ENCODE peak calls at places on chromosomes 4 and X, in eight cellular contexts. One of them, this sample, is unnamed. For H3K36me3, the result is how much of the 10 kb centered on the place peaks cover.

GRCh38 chrX:13131511-13132137 is 87.2 kb upstream of the FAM9C start:
- DNase-seq in keratinocyte: no peak
- DNase-seq in lower lobe of right lung: peak
- DNase-seq in PC-3: no peak
- DNase-seq in lung: no peak
- DNase-seq in HepG2: peak
- DNase-seq in PC-9: no peak
- DNase-seq in heart right ventricle: no peak
- DNase-seq in this sample: no peak

GRCh38 chrX:105462191-105462590 is 241.7 kb upstream of the TEX13A start:
- DNase-seq in lower lobe of right lung: no peak
- DNase-seq in PC-3: no peak
- DNase-seq in lung: no peak
- DNase-seq in keratinocyte: no peak
- DNase-seq in heart right ventricle: no peak
- DNase-seq in HepG2: no peak
- DNase-seq in PC-9: no peak
- DNase-seq in this sample: no peak

GRCh38 chrX:100685284-100685996 is 41.4 kb downstream of the SRPX2 start:
- DNase-seq in PC-9: peak
- DNase-seq in keratinocyte: peak
- DNase-seq in lung: peak
- DNase-seq in heart right ventricle: peak
- DNase-seq in HepG2: peak
- DNase-seq in lower lobe of right lung: no peak
- DNase-seq in PC-3: peak
- DNase-seq in this sample: peak

GRCh38 chr4:101346312-101346561 is 1.1 kb downstream of the PPP3CA start:
- DNase-seq in keratinocyte: no peak
- DNase-seq in lung: no peak
- DNase-seq in lower lobe of right lung: no peak
- DNase-seq in PC-3: no peak
- DNase-seq in PC-9: no peak
- DNase-seq in heart right ventricle: peak
- DNase-seq in HepG2: peak
- DNase-seq in this sample: no peak

GRCh38 chrX:40314070-40314469 is 216.3 kb upstream of the BCOR start:
- DNase-seq in lower lobe of right lung: no peak
- DNase-seq in PC-3: no peak
- DNase-seq in HepG2: no peak
- DNase-seq in heart right ventricle: no peak
- DNase-seq in keratinocyte: no peak
- DNase-seq in PC-9: no peak
- DNase-seq in lung: no peak
- DNase-seq in this sample: no peak

GRCh38 chr4:154329268-154329858 is 162.2 kb downstream of the DCHS2 start:
- DNase-seq in keratinocyte: no peak
- DNase-seq in lower lobe of right lung: no peak
- DNase-seq in PC-9: no peak
- DNase-seq in PC-3: peak
- DNase-seq in HepG2: peak
- DNase-seq in lung: no peak
- DNase-seq in heart right ventricle: no peak
- DNase-seq in this sample: peak

GRCh38 chr4:30801876-30802275 is 81.7 kb downstream of the PCDH7 start:
- DNase-seq in HepG2: no peak
- DNase-seq in lung: no peak
- DNase-seq in PC-3: no peak
- DNase-seq in keratinocyte: no peak
- DNase-seq in lower lobe of right lung: no peak
- DNase-seq in heart right ventricle: no peak
- DNase-seq in PC-9: no peak
- DNase-seq in this sample: peak

GRCh38 chr4:52946811-52947210 is 84.7 kb downstream of the RASL11B start:
- DNase-seq in lung: no peak
- DNase-seq in PC-3: no peak
- DNase-seq in lower lobe of right lung: no peak
- DNase-seq in heart right ventricle: peak
- DNase-seq in HepG2: no peak
- DNase-seq in PC-9: no peak
- DNase-seq in keratinocyte: no peak
- DNase-seq in this sample: no peak

GRCh38 chr4:107755841-107756356 is 35.9 kb upstream of the PAPSS1 start:
- DNase-seq in heart right ventricle: no peak
- DNase-seq in PC-9: no peak
- DNase-seq in PC-3: no peak
- DNase-seq in lower lobe of right lung: no peak
- DNase-seq in HepG2: peak
- DNase-seq in lung: no peak
- DNase-seq in keratinocyte: no peak
- DNase-seq in this sample: no peak

GRCh38 chr4:127781303-127782024 is 658 bp upstream of the HSPA4L start:
- DNase-seq in lower lobe of right lung: peak
- DNase-seq in keratinocyte: no peak
- DNase-seq in lung: no peak
- DNase-seq in HepG2: no peak
- DNase-seq in PC-9: peak
- DNase-seq in PC-3: peak
- DNase-seq in heart right ventricle: peak
- DNase-seq in this sample: no peak

GRCh38 chr4:138113819-138114415 is 128.2 kb downstream of the SLC7A11 start:
- DNase-seq in heart right ventricle: no peak
- DNase-seq in lung: no peak
- DNase-seq in PC-3: peak
- DNase-seq in keratinocyte: no peak
- DNase-seq in HepG2: peak
- DNase-seq in lower lobe of right lung: no peak
- DNase-seq in PC-9: no peak
- DNase-seq in this sample: peak

GRCh38 chr4:173130671-173131070 is 37.9 kb upstream of the GALNT7 start:
- DNase-seq in PC-3: no peak
- DNase-seq in PC-9: no peak
- DNase-seq in lower lobe of right lung: no peak
- DNase-seq in lung: no peak
- DNase-seq in heart right ventricle: no peak
- DNase-seq in keratinocyte: no peak
- DNase-seq in HepG2: no peak
- DNase-seq in this sample: no peak

GRCh38 chrX:45711231-45711630 is 510.6 kb upstream of the DIPK2B start:
- DNase-seq in PC-9: no peak
- DNase-seq in heart right ventricle: no peak
- DNase-seq in HepG2: no peak
- DNase-seq in lower lobe of right lung: no peak
- DNase-seq in keratinocyte: no peak
- DNase-seq in PC-3: peak
- DNase-seq in lung: no peak
- DNase-seq in this sample: peak

GRCh38 chrX:153878969-153879653 is 6.9 kb downstream of the L1CAM start:
- DNase-seq in heart right ventricle: no peak
- DNase-seq in keratinocyte: no peak
- DNase-seq in PC-3: no peak
- DNase-seq in PC-9: no peak
- DNase-seq in HepG2: no peak
- DNase-seq in lower lobe of right lung: no peak
- DNase-seq in lung: no peak
- DNase-seq in this sample: no peak

GRCh38 chr4:2251073-2251794 is 9.3 kb upstream of the HAUS3 start:
- DNase-seq in lung: no peak
- DNase-seq in keratinocyte: no peak
- DNase-seq in HepG2: no peak
- DNase-seq in PC-3: no peak
- DNase-seq in PC-9: no peak
- DNase-seq in heart right ventricle: no peak
- DNase-seq in lower lobe of right lung: peak
- DNase-seq in this sample: no peak

GRCh38 chrX:55924574-55924973 is 207.0 kb downstream of the RRAGB start:
- DNase-seq in PC-9: no peak
- DNase-seq in keratinocyte: no peak
- DNase-seq in lower lobe of right lung: no peak
- DNase-seq in lung: no peak
- DNase-seq in heart right ventricle: no peak
- DNase-seq in PC-3: no peak
- DNase-seq in HepG2: no peak
- DNase-seq in this sample: no peak

GRCh38 chrX:153670748-153671588 is 2.6 kb downstream of the PNCK start:
- DNase-seq in lung: no peak
- DNase-seq in PC-9: no peak
- DNase-seq in HepG2: no peak
- DNase-seq in heart right ventricle: no peak
- DNase-seq in keratinocyte: no peak
- DNase-seq in lower lobe of right lung: no peak
- DNase-seq in PC-3: no peak
- DNase-seq in this sample: no peak

GRCh38 chrX:2508648-2509335 is 8.0 kb upstream of the DHRSX start:
- DNase-seq in heart right ventricle: no peak
- DNase-seq in PC-9: no peak
- DNase-seq in HepG2: no peak
- DNase-seq in keratinocyte: no peak
- DNase-seq in PC-3: no peak
- DNase-seq in lower lobe of right lung: no peak
- DNase-seq in lung: no peak
- DNase-seq in this sample: no peak

GRCh38 chrX:136048446-136048845 is 63.2 kb downstream of the SLC9A6 start:
- DNase-seq in heart right ventricle: no peak
- DNase-seq in keratinocyte: no peak
- DNase-seq in PC-9: no peak
- DNase-seq in lower lobe of right lung: no peak
- DNase-seq in PC-3: no peak
- DNase-seq in lung: no peak
- DNase-seq in HepG2: no peak
- DNase-seq in this sample: no peak

GRCh38 chr4:140223056-140223810 is 69.2 kb upstream of the MAML3 start:
- DNase-seq in keratinocyte: no peak
- DNase-seq in heart right ventricle: no peak
- DNase-seq in PC-9: no peak
- DNase-seq in HepG2: no peak
- DNase-seq in PC-3: peak
- DNase-seq in lower lobe of right lung: no peak
- DNase-seq in lung: no peak
- DNase-seq in this sample: peak

DNA sequence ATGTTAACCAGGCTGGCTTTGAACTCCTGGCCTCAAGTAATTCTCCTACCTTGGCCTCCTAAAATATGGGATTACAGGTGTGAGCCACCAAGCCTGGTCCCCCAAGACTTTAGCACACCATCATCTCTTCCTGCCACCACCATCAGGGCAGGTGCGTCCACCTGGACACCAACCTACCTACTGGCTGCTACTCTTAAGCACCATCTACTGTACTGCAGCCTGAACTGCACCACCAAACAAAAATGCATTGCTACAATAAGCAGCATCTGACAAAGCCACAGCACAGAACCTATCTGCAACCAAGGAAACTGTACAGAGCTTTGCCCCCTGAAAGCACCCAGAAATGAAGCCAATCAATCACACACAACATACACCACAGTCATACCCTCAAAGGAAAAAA is 139.7 kb downstream of the EFHC2 start:
- DNase-seq in keratinocyte: no peak
- DNase-seq in PC-9: no peak
- DNase-seq in lower lobe of right lung: no peak
- DNase-seq in HepG2: peak
- DNase-seq in lung: no peak
- DNase-seq in PC-3: peak
- DNase-seq in heart right ventricle: no peak
- DNase-seq in this sample: no peak
- TF ChIP-seq CTCF in keratinocyte: peak
- TF ChIP-seq CTCF in PC-9: peak
- TF ChIP-seq CTCF in lower lobe of right lung: no peak
- TF ChIP-seq CTCF in HepG2: peak
- TF ChIP-seq CTCF in lung: no peak
- TF ChIP-seq CTCF in PC-3: peak
- TF ChIP-seq CTCF in heart right ventricle: no peak
- TF ChIP-seq CTCF in this sample: peak

GRCh38 chrX:71609095-71609750 is 9.1 kb downstream of the CXCR3 start:
- DNase-seq in lower lobe of right lung: no peak
- DNase-seq in HepG2: no peak
- DNase-seq in heart right ventricle: no peak
- DNase-seq in keratinocyte: no peak
- DNase-seq in lung: no peak
- DNase-seq in PC-9: no peak
- DNase-seq in PC-3: no peak
- DNase-seq in this sample: no peak
- H3K36me3 ChIP-seq in lower lobe of right lung: half or more
- H3K36me3 ChIP-seq in HepG2: under half
- H3K36me3 ChIP-seq in heart right ventricle: half or more
- H3K36me3 ChIP-seq in keratinocyte: under half
- H3K36me3 ChIP-seq in lung: under half
- H3K36me3 ChIP-seq in PC-9: under half
- H3K36me3 ChIP-seq in PC-3: under half
- H3K36me3 ChIP-seq in this sample: under half

GRCh38 chrX:137427061-137427778 is 138.7 kb upstream of the ZIC3 start:
- DNase-seq in HepG2: no peak
- DNase-seq in keratinocyte: no peak
- DNase-seq in PC-3: no peak
- DNase-seq in heart right ventricle: no peak
- DNase-seq in PC-9: no peak
- DNase-seq in lung: no peak
- DNase-seq in lower lobe of right lung: no peak
- DNase-seq in this sample: no peak
- H3K4me3 ChIP-seq in HepG2: no peak
- H3K4me3 ChIP-seq in keratinocyte: peak
- H3K4me3 ChIP-seq in PC-3: no peak
- H3K4me3 ChIP-seq in heart right ventricle: peak
- H3K4me3 ChIP-seq in PC-9: no peak
- H3K4me3 ChIP-seq in lung: no peak
- H3K4me3 ChIP-seq in lower lobe of right lung: peak
- H3K4me3 ChIP-seq in this sample: no peak

DNA sequence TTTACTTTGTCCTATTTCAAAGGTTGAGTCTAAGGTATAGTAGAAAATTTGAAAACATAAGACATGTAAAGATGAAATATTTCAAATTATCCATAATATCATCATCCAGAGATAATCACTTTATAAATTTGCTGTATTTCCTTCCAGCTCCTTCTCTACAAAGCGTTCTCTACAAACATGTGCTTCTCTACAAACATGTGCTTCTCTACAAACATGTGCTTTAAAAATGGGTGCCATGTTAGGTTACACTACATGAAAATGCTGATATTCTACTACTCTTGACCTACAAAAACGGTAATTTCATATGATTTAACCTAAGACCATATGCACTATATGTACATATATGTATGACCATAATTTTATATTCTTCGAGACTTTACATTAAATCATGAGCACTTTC is 92.0 kb downstream of the FBXW7 start:
- DNase-seq in lung: no peak
- DNase-seq in PC-3: no peak
- DNase-seq in heart right ventricle: no peak
- DNase-seq in PC-9: no peak
- DNase-seq in HepG2: no peak
- DNase-seq in lower lobe of right lung: no peak
- DNase-seq in keratinocyte: no peak
- DNase-seq in this sample: no peak
- TF ChIP-seq CTCF in lung: no peak
- TF ChIP-seq CTCF in PC-3: no peak
- TF ChIP-seq CTCF in heart right ventricle: no peak
- TF ChIP-seq CTCF in PC-9: no peak
- TF ChIP-seq CTCF in HepG2: no peak
- TF ChIP-seq CTCF in lower lobe of right lung: no peak
- TF ChIP-seq CTCF in keratinocyte: no peak
- TF ChIP-seq CTCF in this sample: no peak

This sample was measured in bronchial epithelial cell.